ENCODE peak calls at places on chromosomes 1 and 21, in five cellular contexts. One of them, this sample, is unnamed.
A peak's percentile ranks its signal among the peaks of the same experiment; 100 is the strongest.

GRCh38 chr21:42546433-42546832 is 32.8 kb downstream of the SLC37A1 start:
- DNase-seq in foreskin keratinocyte: no peak
- DNase-seq in dorsolateral prefrontal cortex: no peak
- DNase-seq in HCT116: no peak
- DNase-seq in effector memory CD4-positive, alpha-beta T cell: no peak
- DNase-seq in this sample: no peak

GRCh38 chr1:109639063-109639840 is 16.6 kb upstream of the GSTM4 start:
- DNase-seq in foreskin keratinocyte: no peak
- DNase-seq in dorsolateral prefrontal cortex: no peak
- DNase-seq in HCT116: no peak
- DNase-seq in effector memory CD4-positive, alpha-beta T cell: no peak
- DNase-seq in this sample: no peak

GRCh38 chr1:156373546-156373945 is 4.5 kb downstream of the RHBG start:
- DNase-seq in foreskin keratinocyte: no peak
- DNase-seq in dorsolateral prefrontal cortex: no peak
- DNase-seq in HCT116: no peak
- DNase-seq in effector memory CD4-positive, alpha-beta T cell: no peak
- DNase-seq in this sample: no peak

GRCh38 chr1:85047472-85048295 is 616 bp downstream of the MCOLN3 start:
- DNase-seq in foreskin keratinocyte: no peak
- DNase-seq in dorsolateral prefrontal cortex: no peak
- DNase-seq in HCT116: no peak
- DNase-seq in effector memory CD4-positive, alpha-beta T cell: no peak
- DNase-seq in this sample: no peak

GRCh38 chr21:38234395-38235142 is 22.2 kb upstream of the KCNJ15 start:
- DNase-seq in foreskin keratinocyte: peak; percentile 91
- DNase-seq in dorsolateral prefrontal cortex: no peak
- DNase-seq in HCT116: no peak
- DNase-seq in effector memory CD4-positive, alpha-beta T cell: no peak
- DNase-seq in this sample: no peak

GRCh38 chr1:77680173-77680572 is 2.3 kb downstream of the ZZZ3 start:
- DNase-seq in foreskin keratinocyte: no peak
- DNase-seq in dorsolateral prefrontal cortex: no peak
- DNase-seq in HCT116: no peak
- DNase-seq in effector memory CD4-positive, alpha-beta T cell: no peak
- DNase-seq in this sample: no peak

GRCh38 chr1:94094466-94095111 is 26.4 kb downstream of the ABCA4 start:
- DNase-seq in foreskin keratinocyte: no peak
- DNase-seq in dorsolateral prefrontal cortex: peak; percentile 65
- DNase-seq in HCT116: no peak
- DNase-seq in effector memory CD4-positive, alpha-beta T cell: no peak
- DNase-seq in this sample: no peak

GRCh38 chr21:46081862-46082637 is 15.9 kb upstream of the COL6A2 start:
- DNase-seq in foreskin keratinocyte: no peak
- DNase-seq in dorsolateral prefrontal cortex: no peak
- DNase-seq in HCT116: no peak
- DNase-seq in effector memory CD4-positive, alpha-beta T cell: no peak
- DNase-seq in this sample: no peak

GRCh38 chr1:56563568-56563967 is 15.8 kb downstream of the PLPP3 start:
- DNase-seq in foreskin keratinocyte: no peak
- DNase-seq in dorsolateral prefrontal cortex: no peak
- DNase-seq in HCT116: no peak
- DNase-seq in effector memory CD4-positive, alpha-beta T cell: no peak
- DNase-seq in this sample: no peak

GRCh38 chr1:33152685-33153432 is 29.0 kb downstream of the TRIM62 start:
- DNase-seq in foreskin keratinocyte: no peak
- DNase-seq in dorsolateral prefrontal cortex: peak; percentile 76
- DNase-seq in HCT116: no peak
- DNase-seq in effector memory CD4-positive, alpha-beta T cell: no peak
- DNase-seq in this sample: peak; percentile 60

GRCh38 chr1:218591966-218592365 is 246.8 kb downstream of the TGFB2 start:
- DNase-seq in foreskin keratinocyte: peak; percentile 17
- DNase-seq in dorsolateral prefrontal cortex: no peak
- DNase-seq in HCT116: no peak
- DNase-seq in effector memory CD4-positive, alpha-beta T cell: no peak
- DNase-seq in this sample: no peak

GRCh38 chr1:115768549-115768948 is at the start of gene CASQ2:
- DNase-seq in foreskin keratinocyte: no peak
- DNase-seq in dorsolateral prefrontal cortex: no peak
- DNase-seq in HCT116: no peak
- DNase-seq in effector memory CD4-positive, alpha-beta T cell: no peak
- DNase-seq in this sample: no peak

GRCh38 chr1:211698161-211699026 is 23.0 kb upstream of the NEK2 start:
- DNase-seq in foreskin keratinocyte: peak; percentile 19
- DNase-seq in dorsolateral prefrontal cortex: peak; percentile 80
- DNase-seq in HCT116: peak; percentile 69
- DNase-seq in effector memory CD4-positive, alpha-beta T cell: peak; percentile 51
- DNase-seq in this sample: peak; percentile 73

GRCh38 chr1:202656951-202657646 is 53.2 kb downstream of the SYT2 start:
- DNase-seq in foreskin keratinocyte: no peak
- DNase-seq in dorsolateral prefrontal cortex: no peak
- DNase-seq in HCT116: no peak
- DNase-seq in effector memory CD4-positive, alpha-beta T cell: no peak
- DNase-seq in this sample: no peak

GRCh38 chr1:87472716-87473115 is 144.0 kb downstream of the LMO4 start:
- DNase-seq in foreskin keratinocyte: no peak
- DNase-seq in dorsolateral prefrontal cortex: no peak
- DNase-seq in HCT116: no peak
- DNase-seq in effector memory CD4-positive, alpha-beta T cell: no peak
- DNase-seq in this sample: no peak

GRCh38 chr1:93552751-93553455 is 105.0 kb downstream of the FNBP1L start:
- DNase-seq in foreskin keratinocyte: peak; percentile 24
- DNase-seq in dorsolateral prefrontal cortex: peak; percentile 21
- DNase-seq in HCT116: peak; percentile 16
- DNase-seq in effector memory CD4-positive, alpha-beta T cell: no peak
- DNase-seq in this sample: peak; percentile 11

GRCh38 chr1:184272178-184272866 is 114.5 kb upstream of the C1orf21 start:
- DNase-seq in foreskin keratinocyte: peak; percentile 10
- DNase-seq in dorsolateral prefrontal cortex: no peak
- DNase-seq in HCT116: no peak
- DNase-seq in effector memory CD4-positive, alpha-beta T cell: no peak
- DNase-seq in this sample: no peak

GRCh38 chr1:231374394-231374793 is 36.3 kb downstream of the SPRTN start:
- DNase-seq in foreskin keratinocyte: no peak
- DNase-seq in dorsolateral prefrontal cortex: no peak
- DNase-seq in HCT116: no peak
- DNase-seq in effector memory CD4-positive, alpha-beta T cell: no peak
- DNase-seq in this sample: no peak

GRCh38 chr1:93824869-93825268 is 54.1 kb downstream of the DNTTIP2 start:
- DNase-seq in foreskin keratinocyte: no peak
- DNase-seq in dorsolateral prefrontal cortex: no peak
- DNase-seq in HCT116: no peak
- DNase-seq in effector memory CD4-positive, alpha-beta T cell: no peak
- DNase-seq in this sample: no peak

GRCh38 chr1:54124472-54124871 is 28.3 kb downstream of the CDCP2 start:
- DNase-seq in foreskin keratinocyte: no peak
- DNase-seq in dorsolateral prefrontal cortex: no peak
- DNase-seq in HCT116: no peak
- DNase-seq in effector memory CD4-positive, alpha-beta T cell: no peak
- DNase-seq in this sample: no peak

GRCh38 chr21:35987475-35987874 is 72.9 kb downstream of the SETD4 start:
- DNase-seq in foreskin keratinocyte: no peak
- DNase-seq in dorsolateral prefrontal cortex: no peak
- DNase-seq in HCT116: no peak
- DNase-seq in effector memory CD4-positive, alpha-beta T cell: no peak
- DNase-seq in this sample: no peak

DNA sequence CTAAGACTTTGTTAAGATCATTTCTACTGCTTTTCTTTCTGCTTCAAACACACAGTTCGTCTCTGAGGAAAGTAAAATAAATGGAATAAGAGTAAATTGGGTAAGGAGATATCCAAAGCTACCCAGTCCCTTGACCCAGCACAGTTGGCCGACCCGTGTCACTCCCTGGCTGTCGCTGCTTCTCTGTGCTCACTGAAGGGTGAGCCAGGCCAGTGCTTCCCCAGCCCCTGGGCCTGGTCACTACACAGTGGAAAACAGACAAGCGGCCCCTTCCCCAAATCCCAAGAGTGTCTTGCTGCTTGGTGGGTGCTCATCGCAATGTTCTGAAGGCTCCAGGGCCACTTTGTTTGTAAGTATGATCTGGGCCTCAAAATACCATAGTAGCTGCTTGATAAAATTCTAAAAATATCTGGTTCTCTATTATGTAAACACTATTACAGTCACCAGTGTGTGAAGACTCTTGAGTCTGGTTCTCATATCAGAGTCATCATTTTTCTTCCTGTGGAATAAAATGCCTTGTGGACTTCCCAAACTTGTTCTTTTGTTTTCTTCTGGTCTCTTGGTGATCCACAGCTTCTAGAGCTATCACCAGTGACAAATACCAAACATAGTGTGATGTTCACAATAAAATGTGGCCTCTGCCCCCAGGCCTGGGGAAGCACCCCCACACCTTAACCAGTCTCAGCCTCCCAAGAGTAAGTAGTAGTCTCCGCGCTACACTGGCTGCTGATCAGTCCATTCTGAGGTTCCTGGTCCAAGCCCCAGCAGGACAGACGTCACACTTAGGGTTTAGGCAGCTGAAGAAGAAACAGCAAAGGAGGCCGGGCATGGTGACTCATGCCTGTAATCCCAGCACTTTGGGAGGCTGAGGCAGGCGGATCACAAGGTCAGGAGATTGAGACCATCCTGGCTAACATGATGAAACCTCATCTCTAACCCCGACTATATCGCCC is 106.2 kb downstream of the DHRS3 start:
- DNase-seq in foreskin keratinocyte: no peak
- DNase-seq in dorsolateral prefrontal cortex: no peak
- DNase-seq in HCT116: no peak
- DNase-seq in effector memory CD4-positive, alpha-beta T cell: no peak
- DNase-seq in this sample: no peak
- H3K27ac ChIP-seq in foreskin keratinocyte: no peak overlapping the region
- H3K27ac ChIP-seq in dorsolateral prefrontal cortex: peak overlapping the region; percentile 62
- H3K27ac ChIP-seq in HCT116: no peak overlapping the region
- H3K27ac ChIP-seq in effector memory CD4-positive, alpha-beta T cell: peak overlapping the region; percentile 55
- H3K27ac ChIP-seq in this sample: peak overlapping the region; percentile 49

GRCh38 chr1:37177230-37177864 is 143.0 kb upstream of the GRIK3 start:
- DNase-seq in foreskin keratinocyte: no peak
- DNase-seq in dorsolateral prefrontal cortex: peak; percentile 57
- DNase-seq in HCT116: peak; percentile 64
- DNase-seq in effector memory CD4-positive, alpha-beta T cell: no peak
- DNase-seq in this sample: peak; percentile 25

GRCh38 chr1:37175666-37176215 is 141.4 kb upstream of the GRIK3 start:
- DNase-seq in foreskin keratinocyte: no peak
- DNase-seq in dorsolateral prefrontal cortex: no peak
- DNase-seq in HCT116: no peak
- DNase-seq in effector memory CD4-positive, alpha-beta T cell: no peak
- DNase-seq in this sample: no peak

GRCh38 chr1:37176269-37176668 is 142.0 kb upstream of the GRIK3 start:
- DNase-seq in foreskin keratinocyte: no peak
- DNase-seq in dorsolateral prefrontal cortex: no peak
- DNase-seq in HCT116: no peak
- DNase-seq in effector memory CD4-positive, alpha-beta T cell: no peak
- DNase-seq in this sample: no peak

GRCh38 chr1:37171651-37172050 is 137.3 kb upstream of the GRIK3 start:
- DNase-seq in foreskin keratinocyte: no peak
- DNase-seq in dorsolateral prefrontal cortex: no peak
- DNase-seq in HCT116: no peak
- DNase-seq in effector memory CD4-positive, alpha-beta T cell: no peak
- DNase-seq in this sample: no peak

DNA sequence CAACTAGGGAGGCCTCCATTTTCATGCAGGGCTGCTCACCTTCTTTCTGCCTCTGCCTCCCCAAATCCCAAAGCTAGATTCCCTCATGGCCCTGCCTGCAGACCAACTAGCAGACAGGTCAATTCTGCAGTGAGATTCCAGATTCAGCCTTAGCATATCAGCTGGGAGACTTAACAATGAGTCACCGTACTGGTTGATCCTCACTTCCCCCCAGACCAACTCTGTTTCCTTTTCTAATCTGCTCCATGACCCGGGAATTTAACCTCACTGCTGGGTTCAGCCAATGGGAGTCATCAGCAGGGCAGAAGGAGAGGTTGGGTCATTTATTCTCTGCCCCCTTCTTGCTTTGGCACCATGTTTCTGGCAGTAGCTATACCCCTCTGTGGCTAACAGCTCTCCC is 140.6 kb upstream of the GRIK3 start:
- DNase-seq in foreskin keratinocyte: no peak
- DNase-seq in dorsolateral prefrontal cortex: no peak
- DNase-seq in HCT116: no peak
- DNase-seq in effector memory CD4-positive, alpha-beta T cell: no peak
- DNase-seq in this sample: no peak
- H3K27ac ChIP-seq in foreskin keratinocyte: no peak overlapping the region
- H3K27ac ChIP-seq in dorsolateral prefrontal cortex: no peak overlapping the region
- H3K27ac ChIP-seq in HCT116: no peak overlapping the region
- H3K27ac ChIP-seq in effector memory CD4-positive, alpha-beta T cell: no peak overlapping the region
- H3K27ac ChIP-seq in this sample: no peak overlapping the region

DNA sequence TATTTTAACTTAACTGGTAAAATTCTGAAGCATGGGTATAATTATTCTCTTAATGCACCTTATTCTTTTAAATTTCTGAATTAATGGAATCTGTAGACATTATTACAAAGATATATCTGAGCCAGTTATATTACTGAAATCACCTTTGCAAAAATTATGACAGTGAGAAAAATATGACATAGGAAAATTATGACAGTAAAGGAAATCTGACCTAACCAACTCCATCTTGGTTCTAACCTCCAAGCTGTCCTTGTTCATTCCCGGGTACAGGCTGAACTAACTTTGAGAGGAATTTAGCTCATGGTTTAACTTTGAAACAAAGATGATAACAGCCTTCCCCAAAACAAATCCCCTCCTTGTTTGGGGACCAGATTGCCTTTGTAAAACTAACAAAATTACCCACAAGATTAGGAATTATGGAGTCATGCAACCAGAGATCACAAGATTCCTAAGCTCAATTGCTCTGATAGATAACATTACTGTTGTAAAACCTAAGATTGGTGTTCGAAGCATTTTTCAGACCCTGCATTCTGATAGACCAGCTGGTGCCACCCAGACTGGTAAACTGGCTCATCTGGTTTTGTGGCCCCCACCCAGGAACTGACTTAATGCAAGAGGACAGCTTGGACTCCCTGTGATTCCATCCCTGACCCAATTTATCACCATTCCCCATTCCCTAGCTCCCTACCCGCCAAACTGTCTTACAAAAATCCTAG is 9.4 kb upstream of the CD55 start:
- DNase-seq in foreskin keratinocyte: no peak
- DNase-seq in dorsolateral prefrontal cortex: no peak
- DNase-seq in HCT116: no peak
- DNase-seq in effector memory CD4-positive, alpha-beta T cell: no peak
- DNase-seq in this sample: no peak
- H3K27ac ChIP-seq in foreskin keratinocyte: no peak overlapping the region
- H3K27ac ChIP-seq in dorsolateral prefrontal cortex: no peak overlapping the region
- H3K27ac ChIP-seq in HCT116: no peak overlapping the region
- H3K27ac ChIP-seq in effector memory CD4-positive, alpha-beta T cell: no peak overlapping the region
- H3K27ac ChIP-seq in this sample: no peak overlapping the region

GRCh38 chr1:51373898-51374297 is 43.5 kb upstream of the TTC39A start:
- DNase-seq in foreskin keratinocyte: no peak
- DNase-seq in dorsolateral prefrontal cortex: no peak
- DNase-seq in HCT116: no peak
- DNase-seq in effector memory CD4-positive, alpha-beta T cell: no peak
- DNase-seq in this sample: no peak

GRCh38 chr1:51369171-51369570 is 38.8 kb upstream of the TTC39A start:
- DNase-seq in foreskin keratinocyte: no peak
- DNase-seq in dorsolateral prefrontal cortex: no peak
- DNase-seq in HCT116: no peak
- DNase-seq in effector memory CD4-positive, alpha-beta T cell: no peak
- DNase-seq in this sample: no peak

DNA sequence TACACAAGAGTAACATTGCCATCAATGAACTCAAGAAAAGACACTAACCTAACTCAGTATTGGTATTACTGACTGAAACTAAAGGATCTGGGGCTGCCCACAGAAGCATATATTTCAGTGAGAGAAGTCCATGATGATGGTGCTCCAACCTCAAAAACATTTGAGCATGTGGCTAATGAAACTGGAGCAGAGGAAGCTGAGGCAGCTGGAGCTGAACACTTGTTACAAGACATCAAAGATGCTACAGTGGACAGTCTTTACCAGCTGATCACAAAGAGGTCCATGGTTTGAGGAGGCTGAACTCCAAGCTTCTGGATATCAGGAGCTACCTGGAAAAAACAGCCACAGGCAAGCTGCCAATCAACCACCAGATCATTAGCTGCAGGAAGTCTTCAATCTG is 42.2 kb upstream of the TTC39A start:
- DNase-seq in foreskin keratinocyte: no peak
- DNase-seq in dorsolateral prefrontal cortex: no peak
- DNase-seq in HCT116: no peak
- DNase-seq in effector memory CD4-positive, alpha-beta T cell: no peak
- DNase-seq in this sample: no peak
- H3K27ac ChIP-seq in foreskin keratinocyte: no peak overlapping the region
- H3K27ac ChIP-seq in dorsolateral prefrontal cortex: no peak overlapping the region
- H3K27ac ChIP-seq in HCT116: no peak overlapping the region
- H3K27ac ChIP-seq in effector memory CD4-positive, alpha-beta T cell: no peak overlapping the region
- H3K27ac ChIP-seq in this sample: no peak overlapping the region

This sample was measured in substantia nigra.